ENCODE peak calls at places on chromosome 3, in six cellular contexts. C, N, Q, W, G and O are unnamed samples.

GRCh38 chr3:50617911-50618481 is 1.0 kb downstream of the MAPKAPK3 start:
- DNase-seq in Q (no peak), N (no peak), C (no peak), G (no peak), W (no peak), O (no peak)

GRCh38 chr3:66000506-66000905 is 38.2 kb downstream of the MAGI1 start:
- DNase-seq in N (no peak), W (no peak), C (no peak), G (peak; percentile 7), Q (no peak), O (no peak)

GRCh38 chr3:39809181-39809994 is at the start of gene MYRIP:
- DNase-seq in C (no peak), G (peak; percentile 32), Q (no peak), W (peak; percentile 93), N (peak; percentile 38), O (peak; percentile 34)

GRCh38 chr3:38985581-38985980 is 66.2 kb downstream of the SCN11A start:
- DNase-seq in C (no peak), Q (no peak), W (no peak), G (no peak), N (no peak), O (no peak)

GRCh38 chr3:113249601-113250000 is 38.2 kb downstream of the BOC start:
- DNase-seq in N (no peak), G (no peak), Q (no peak), W (no peak), C (no peak), O (no peak)

GRCh38 chr3:67947808-67948508 is 293.5 kb upstream of the SUCLG2 start:
- DNase-seq in N (no peak), C (no peak), W (no peak), Q (peak; percentile 23), G (peak; percentile 70), O (no peak)

GRCh38 chr3:39105687-39106063 is 1.8 kb downstream of the GORASP1 start:
- DNase-seq in G (no peak), W (no peak), Q (no peak), N (no peak), C (no peak), O (no peak)

GRCh38 chr3:72475258-72476138 is 372.7 kb downstream of the SHQ1 start:
- DNase-seq in W (no peak), C (no peak), G (no peak), N (no peak), Q (no peak), O (no peak)

GRCh38 chr3:13073976-13074375 is 747 bp upstream of the IQSEC1 start:
- DNase-seq in G (no peak), W (no peak), C (no peak), Q (no peak), N (no peak), O (no peak)

GRCh38 chr3:167116120-167116922 is 263.8 kb downstream of the ZBBX start:
- DNase-seq in C (no peak), N (no peak), Q (no peak), G (no peak), W (no peak), O (no peak)

GRCh38 chr3:126546549-126547239 is 12.0 kb downstream of the C3orf22 start:
- DNase-seq in Q (no peak), G (no peak), C (no peak), W (no peak), N (no peak), O (no peak)

GRCh38 chr3:120425877-120426276 is 24.9 kb downstream of the FSTL1 start:
- DNase-seq in Q (no peak), C (no peak), N (no peak), W (no peak), G (no peak), O (no peak)

GRCh38 chr3:149435936-149436885 is 38.3 kb upstream of the TM4SF4 start:
- DNase-seq in G (no peak), Q (no peak), C (no peak), W (no peak), N (no peak), O (no peak)

GRCh38 chr3:9955067-9955502 is 2.9 kb upstream of the PRRT3 start:
- DNase-seq in G (peak; percentile 65), N (no peak), W (peak; percentile 65), C (no peak), Q (no peak), O (no peak)

GRCh38 chr3:95151590-95151989 is 1088.7 kb downstream of the NSUN3 start:
- DNase-seq in N (no peak), Q (no peak), C (no peak), W (no peak), G (no peak), O (no peak)

GRCh38 chr3:112302881-112303761 is 9.1 kb upstream of the SLC9C1 start:
- DNase-seq in W (no peak), N (no peak), G (no peak), C (no peak), Q (peak; percentile 69), O (no peak)

GRCh38 chr3:11394397-11394796 is 122.2 kb downstream of the ATG7 start:
- DNase-seq in N (no peak), Q (no peak), C (no peak), W (no peak), G (no peak), O (no peak)

GRCh38 chr3:197613187-197613586 is 57.4 kb upstream of the BDH1 start:
- DNase-seq in C (no peak), G (no peak), W (no peak), Q (no peak), N (no peak), O (no peak)

GRCh38 chr3:15051531-15051930 is 13.6 kb downstream of the MRPS25 start:
- DNase-seq in G (peak; percentile 62), Q (peak; percentile 36), N (peak; percentile 38), C (no peak), W (peak; percentile 79), O (peak; percentile 41)

GRCh38 chr3:179653106-179653776 is 401 bp downstream of the USP13 start:
- DNase-seq in C (no peak), W (peak; percentile 45), G (peak; percentile 45), N (peak; percentile 46), Q (no peak), O (peak; percentile 39)

GRCh38 chr3:30660128-30660525 is 53.7 kb downstream of the TGFBR2 start:
- DNase-seq in N (no peak), W (no peak), Q (no peak), C (no peak), G (no peak), O (no peak)

GRCh38 chr3:37853691-37854413 is 7.8 kb upstream of the CTDSPL start:
- DNase-seq in N (no peak), G (no peak), Q (no peak), W (no peak), C (no peak), O (no peak)

GRCh38 chr3:27357665-27358258 is 11.4 kb downstream of the NEK10 start:
- DNase-seq in W (peak; percentile 17), C (no peak), G (peak; percentile 74), Q (peak; percentile 25), N (no peak), O (peak; percentile 10)

GRCh38 chr3:127762077-127762786 is 60.1 kb downstream of the MGLL start:
- DNase-seq in W (no peak), G (no peak), C (peak; percentile 56), Q (no peak), N (no peak), O (no peak)

GRCh38 chr3:186516645-186517044 is 27.5 kb downstream of the CRYGS start:
- DNase-seq in W (no peak), Q (no peak), G (no peak), N (no peak), C (no peak), O (no peak)

GRCh38 chr3:56682458-56683121 is 475 bp downstream of the TASOR start:
- DNase-seq in G (peak; percentile 59), N (peak; percentile 48), Q (peak; percentile 31), C (peak; percentile 48), W (peak; percentile 43), O (peak; percentile 40)
- TF ChIP-seq POLR2A in G (peak; percentile 72), N (peak; percentile 86), Q (peak; percentile 86), C (peak; percentile 84), W (peak; percentile 80), O (no peak)

GRCh38 chr3:172271386-172271976 is 176.8 kb downstream of the GHSR start:
- DNase-seq in C (no peak), N (no peak), W (no peak), Q (no peak), G (no peak), O (no peak)

GRCh38 chr3:172266103-172266502 is 182.2 kb downstream of the GHSR start:
- DNase-seq in N (no peak), G (no peak), Q (no peak), W (no peak), C (no peak), O (no peak)

GRCh38 chr3:172268896-172269295 is 179.4 kb downstream of the GHSR start:
- DNase-seq in C (no peak), G (no peak), N (no peak), W (no peak), Q (no peak), O (no peak)

GRCh38 chr3:172270767-172271166 is 177.5 kb downstream of the GHSR start:
- DNase-seq in Q (no peak), G (no peak), W (no peak), N (peak; percentile 6), C (peak; percentile 66), O (peak; percentile 15)

DNA sequence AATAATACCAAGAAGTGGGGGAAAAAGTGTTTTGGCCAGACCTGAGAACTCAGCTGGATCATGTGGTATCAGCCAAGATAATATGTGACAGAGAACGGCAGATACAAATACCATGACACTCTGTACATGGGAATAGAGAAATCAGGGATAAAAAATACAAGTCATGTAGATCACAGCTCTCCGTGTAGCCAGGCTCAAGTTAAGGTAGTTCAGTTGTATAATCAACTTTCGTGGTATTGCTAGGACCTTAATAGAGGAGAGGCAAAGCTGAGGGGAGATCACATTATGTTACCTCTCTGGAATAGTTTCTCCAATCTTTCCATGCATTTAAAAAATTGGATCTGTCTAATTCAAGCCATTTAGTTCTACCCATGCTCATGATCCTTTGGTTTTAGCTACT is 179.8 kb downstream of the GHSR start:
- DNase-seq in W (no peak), G (no peak), N (no peak), C (no peak), Q (no peak), O (no peak)
- TF ChIP-seq TAF1 in W (no peak), G (no peak), N (no peak), C (no peak), Q (no peak), O (no peak)

GRCh38 chr3:130828931-130829574 is 64.8 kb upstream of the ATP2C1 start:
- DNase-seq in Q (no peak), W (no peak), G (no peak), N (no peak), C (no peak), O (no peak)

GRCh38 chr3:130827486-130827885 is 66.4 kb upstream of the ATP2C1 start:
- DNase-seq in C (no peak), G (no peak), W (no peak), Q (no peak), N (no peak), O (no peak)

GRCh38 chr3:130825762-130826297 is 68.1 kb upstream of the ATP2C1 start:
- DNase-seq in Q (no peak), W (no peak), N (no peak), C (no peak), G (no peak), O (no peak)

GRCh38 chr3:130829575-130829947 is 64.3 kb upstream of the ATP2C1 start:
- DNase-seq in N (no peak), C (no peak), Q (no peak), G (no peak), W (no peak), O (no peak)

GRCh38 chr3:130826516-130826915 is 67.4 kb upstream of the ATP2C1 start:
- DNase-seq in G (no peak), N (no peak), W (peak; percentile 9), Q (no peak), C (no peak), O (no peak)
- TF ChIP-seq POLR2A in G (no peak), N (no peak), W (no peak), Q (no peak), C (no peak), O (no peak)

GRCh38 chr3:101065962-101066361 is 72.7 kb upstream of the ABI3BP start:
- DNase-seq in C (no peak), Q (no peak), N (no peak), W (no peak), G (peak; percentile 4), O (no peak)
- TF ChIP-seq TAF1 in C (no peak), Q (no peak), N (no peak), W (no peak), G (no peak), O (no peak)